ENCODE peak calls at places on chromosomes 3 and 15, in eight cellular contexts. One of them, this sample, is unnamed.

GRCh38 chr3:190385835-190386688 is 1.9 kb upstream of the CLDN16 start:
- DNase-seq in gastrocnemius medialis: no peak
- DNase-seq in IMR-90: peak; percentile 98
- DNase-seq in transverse colon: no peak
- DNase-seq in neural progenitor cell: no peak
- DNase-seq in Karpas-422: no peak
- DNase-seq in dorsolateral prefrontal cortex: no peak
- DNase-seq in esophagus muscularis mucosa: no peak
- DNase-seq in this sample: no peak

GRCh38 chr3:126549861-126550487 is 8.8 kb downstream of the C3orf22 start:
- DNase-seq in gastrocnemius medialis: no peak
- DNase-seq in IMR-90: no peak
- DNase-seq in transverse colon: peak; percentile 2
- DNase-seq in neural progenitor cell: no peak
- DNase-seq in Karpas-422: no peak
- DNase-seq in dorsolateral prefrontal cortex: peak; percentile 32
- DNase-seq in esophagus muscularis mucosa: no peak
- DNase-seq in this sample: no peak

GRCh38 chr15:55868707-55869106 is 124.7 kb downstream of the NEDD4 start:
- DNase-seq in gastrocnemius medialis: no peak
- DNase-seq in IMR-90: peak; percentile 35
- DNase-seq in transverse colon: no peak
- DNase-seq in neural progenitor cell: no peak
- DNase-seq in Karpas-422: no peak
- DNase-seq in dorsolateral prefrontal cortex: no peak
- DNase-seq in esophagus muscularis mucosa: no peak
- DNase-seq in this sample: no peak

GRCh38 chr3:143897558-143898305 is 49.5 kb upstream of the SLC9A9 start:
- DNase-seq in gastrocnemius medialis: no peak
- DNase-seq in IMR-90: peak; percentile 49
- DNase-seq in transverse colon: no peak
- DNase-seq in neural progenitor cell: peak; percentile 47
- DNase-seq in Karpas-422: no peak
- DNase-seq in dorsolateral prefrontal cortex: no peak
- DNase-seq in esophagus muscularis mucosa: no peak
- DNase-seq in this sample: no peak

GRCh38 chr3:11846281-11847034 is at the start of gene TAMM41:
- DNase-seq in gastrocnemius medialis: peak; percentile 87
- DNase-seq in IMR-90: peak; percentile 87
- DNase-seq in transverse colon: peak; percentile 93
- DNase-seq in neural progenitor cell: peak; percentile 92
- DNase-seq in Karpas-422: peak; percentile 96
- DNase-seq in dorsolateral prefrontal cortex: peak; percentile 94
- DNase-seq in esophagus muscularis mucosa: peak; percentile 96
- DNase-seq in this sample: peak; percentile 86

GRCh38 chr3:18153571-18154173 is 271.5 kb downstream of the SATB1 start:
- DNase-seq in gastrocnemius medialis: no peak
- DNase-seq in IMR-90: peak; percentile 69
- DNase-seq in transverse colon: no peak
- DNase-seq in neural progenitor cell: peak; percentile 29
- DNase-seq in Karpas-422: no peak
- DNase-seq in dorsolateral prefrontal cortex: no peak
- DNase-seq in esophagus muscularis mucosa: no peak
- DNase-seq in this sample: no peak

GRCh38 chr15:29126208-29126536 is 143.4 kb downstream of the NSMCE3 start:
- DNase-seq in gastrocnemius medialis: no peak
- DNase-seq in IMR-90: no peak
- DNase-seq in transverse colon: no peak
- DNase-seq in neural progenitor cell: no peak
- DNase-seq in Karpas-422: no peak
- DNase-seq in dorsolateral prefrontal cortex: no peak
- DNase-seq in esophagus muscularis mucosa: no peak
- DNase-seq in this sample: no peak

GRCh38 chr3:170128259-170128976 is 53.1 kb downstream of the PHC3 start:
- DNase-seq in gastrocnemius medialis: no peak
- DNase-seq in IMR-90: no peak
- DNase-seq in transverse colon: peak; percentile 48
- DNase-seq in neural progenitor cell: no peak
- DNase-seq in Karpas-422: peak; percentile 69
- DNase-seq in dorsolateral prefrontal cortex: no peak
- DNase-seq in esophagus muscularis mucosa: no peak
- DNase-seq in this sample: no peak

GRCh38 chr3:50336452-50337174 is 4.0 kb downstream of the RASSF1 start:
- DNase-seq in gastrocnemius medialis: no peak
- DNase-seq in IMR-90: peak; percentile 28
- DNase-seq in transverse colon: no peak
- DNase-seq in neural progenitor cell: peak; percentile 37
- DNase-seq in Karpas-422: no peak
- DNase-seq in dorsolateral prefrontal cortex: no peak
- DNase-seq in esophagus muscularis mucosa: no peak
- DNase-seq in this sample: no peak

GRCh38 chr15:99305761-99306505 is 54.7 kb downstream of the LRRC28 start:
- DNase-seq in gastrocnemius medialis: peak; percentile 84
- DNase-seq in IMR-90: peak; percentile 87
- DNase-seq in transverse colon: peak; percentile 11
- DNase-seq in neural progenitor cell: peak; percentile 58
- DNase-seq in Karpas-422: no peak
- DNase-seq in dorsolateral prefrontal cortex: no peak
- DNase-seq in esophagus muscularis mucosa: no peak
- DNase-seq in this sample: peak; percentile 68

GRCh38 chr3:172666181-172666872 is 44.5 kb downstream of the NCEH1 start:
- DNase-seq in gastrocnemius medialis: no peak
- DNase-seq in IMR-90: no peak
- DNase-seq in transverse colon: no peak
- DNase-seq in neural progenitor cell: no peak
- DNase-seq in Karpas-422: peak; percentile 43
- DNase-seq in dorsolateral prefrontal cortex: no peak
- DNase-seq in esophagus muscularis mucosa: peak; percentile 81
- DNase-seq in this sample: no peak

GRCh38 chr3:194323785-194324735 is 27.1 kb downstream of the CPN2 start:
- DNase-seq in gastrocnemius medialis: peak; percentile 89
- DNase-seq in IMR-90: peak; percentile 48
- DNase-seq in transverse colon: peak; percentile 63
- DNase-seq in neural progenitor cell: peak; percentile 40
- DNase-seq in Karpas-422: no peak
- DNase-seq in dorsolateral prefrontal cortex: no peak
- DNase-seq in esophagus muscularis mucosa: peak; percentile 93
- DNase-seq in this sample: no peak

DNA sequence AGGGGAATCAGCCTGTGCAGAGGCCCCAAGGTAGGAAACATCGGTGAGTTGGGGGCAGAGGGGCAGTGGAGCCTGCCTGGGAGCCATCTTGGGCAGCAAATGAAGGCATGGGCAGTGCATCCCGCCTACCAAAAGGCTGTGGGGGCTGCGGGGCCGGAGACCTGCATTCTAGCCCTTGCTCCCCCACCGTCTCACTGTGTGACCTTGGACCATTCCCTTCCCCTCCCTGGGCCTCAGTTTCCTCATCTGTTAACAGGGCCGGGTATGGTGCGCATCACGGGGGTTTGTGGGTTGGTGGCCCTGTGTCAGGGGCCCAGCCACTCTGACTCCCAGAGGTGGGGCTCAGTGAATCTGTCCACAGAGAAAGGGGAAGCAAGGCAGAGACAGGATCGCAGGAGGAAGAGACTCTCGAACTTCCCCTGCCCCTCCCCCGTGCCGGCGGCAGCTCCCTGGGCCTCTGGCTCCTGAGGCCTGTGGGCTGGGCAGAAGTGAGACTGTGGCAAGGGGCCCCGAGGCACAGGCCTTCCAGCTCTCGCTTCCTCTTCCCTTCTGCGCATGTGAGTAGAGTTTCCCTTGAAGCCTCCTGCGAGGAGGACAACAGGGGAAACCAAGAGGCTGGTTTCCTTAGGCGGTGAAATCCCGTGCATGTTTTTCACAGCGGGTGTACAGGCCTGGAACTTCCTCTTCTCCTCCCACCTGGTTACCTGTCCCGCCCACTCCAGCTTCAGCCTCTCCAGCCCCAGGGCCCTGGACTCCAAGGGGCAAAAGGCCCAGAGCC is 42.9 kb downstream of the IDH2 start:
- DNase-seq in gastrocnemius medialis: peak; percentile 39
- DNase-seq in IMR-90: no peak
- DNase-seq in transverse colon: peak; percentile 88
- DNase-seq in neural progenitor cell: no peak
- DNase-seq in Karpas-422: peak; percentile 97
- DNase-seq in dorsolateral prefrontal cortex: no peak
- DNase-seq in esophagus muscularis mucosa: no peak
- DNase-seq in this sample: no peak
- H3K27ac ChIP-seq in gastrocnemius medialis: no peak overlapping the region
- H3K27ac ChIP-seq in IMR-90: no peak overlapping the region
- H3K27ac ChIP-seq in transverse colon: peak overlapping the region; percentile 80
- H3K27ac ChIP-seq in neural progenitor cell: peak overlapping the region; percentile 25
- H3K27ac ChIP-seq in Karpas-422: peak overlapping the region; percentile 92
- H3K27ac ChIP-seq in dorsolateral prefrontal cortex: peak overlapping the region; percentile 37
- H3K27ac ChIP-seq in esophagus muscularis mucosa: peak overlapping the region; percentile 63
- H3K27ac ChIP-seq in this sample: no peak overlapping the region

GRCh38 chr3:184811999-184812844 is at the start of gene VPS8:
- DNase-seq in gastrocnemius medialis: peak; percentile 92
- DNase-seq in IMR-90: peak; percentile 93
- DNase-seq in transverse colon: peak; percentile 97
- DNase-seq in neural progenitor cell: peak; percentile 96
- DNase-seq in Karpas-422: peak; percentile 100
- DNase-seq in dorsolateral prefrontal cortex: peak; percentile 96
- DNase-seq in esophagus muscularis mucosa: peak; percentile 98
- DNase-seq in this sample: peak; percentile 96

GRCh38 chr3:184814214-184814613 is 2.2 kb downstream of the VPS8 start:
- DNase-seq in gastrocnemius medialis: no peak
- DNase-seq in IMR-90: peak; percentile 63
- DNase-seq in transverse colon: no peak
- DNase-seq in neural progenitor cell: no peak
- DNase-seq in Karpas-422: peak; percentile 72
- DNase-seq in dorsolateral prefrontal cortex: no peak
- DNase-seq in esophagus muscularis mucosa: peak; percentile 37
- DNase-seq in this sample: no peak

GRCh38 chr3:184811663-184811998 is 335 bp upstream of the VPS8 start:
- DNase-seq in gastrocnemius medialis: no peak
- DNase-seq in IMR-90: no peak
- DNase-seq in transverse colon: no peak
- DNase-seq in neural progenitor cell: no peak
- DNase-seq in Karpas-422: no peak
- DNase-seq in dorsolateral prefrontal cortex: no peak
- DNase-seq in esophagus muscularis mucosa: no peak
- DNase-seq in this sample: no peak

GRCh38 chr3:184812845-184813157 is 835 bp downstream of the VPS8 start:
- DNase-seq in gastrocnemius medialis: no peak
- DNase-seq in IMR-90: no peak
- DNase-seq in transverse colon: no peak
- DNase-seq in neural progenitor cell: no peak
- DNase-seq in Karpas-422: no peak
- DNase-seq in dorsolateral prefrontal cortex: no peak
- DNase-seq in esophagus muscularis mucosa: no peak
- DNase-seq in this sample: no peak

DNA sequence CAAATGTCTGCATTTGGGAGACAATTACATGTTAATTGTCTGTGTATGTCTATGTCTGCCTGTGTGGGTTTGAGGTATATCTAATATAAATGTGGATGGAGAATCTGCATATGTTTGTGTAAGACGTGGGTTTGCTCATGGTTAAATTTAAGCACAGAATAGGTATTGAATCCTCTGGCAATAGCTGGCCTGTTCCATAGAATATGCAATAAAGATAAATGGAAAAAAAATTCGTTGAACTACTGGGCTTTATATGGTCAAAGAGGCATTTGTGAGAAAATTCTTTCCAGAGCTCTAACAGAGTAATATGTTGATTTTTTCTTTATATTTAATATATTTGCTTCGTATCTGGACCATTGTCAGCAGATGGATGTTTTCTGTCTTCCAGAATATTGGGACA is 1.4 kb downstream of the VPS8 start:
- DNase-seq in gastrocnemius medialis: no peak
- DNase-seq in IMR-90: no peak
- DNase-seq in transverse colon: no peak
- DNase-seq in neural progenitor cell: no peak
- DNase-seq in Karpas-422: no peak
- DNase-seq in dorsolateral prefrontal cortex: no peak
- DNase-seq in esophagus muscularis mucosa: no peak
- DNase-seq in this sample: no peak
- H3K4me3 ChIP-seq in gastrocnemius medialis: peak overlapping the region; percentile 78
- H3K4me3 ChIP-seq in IMR-90: no peak overlapping the region
- H3K4me3 ChIP-seq in transverse colon: no peak overlapping the region
- H3K4me3 ChIP-seq in neural progenitor cell: peak overlapping the region; percentile 74
- H3K4me3 ChIP-seq in Karpas-422: peak overlapping the region; percentile 84
- H3K4me3 ChIP-seq in dorsolateral prefrontal cortex: peak overlapping the region; percentile 86
- H3K4me3 ChIP-seq in esophagus muscularis mucosa: peak overlapping the region; percentile 87
- H3K4me3 ChIP-seq in this sample: no peak overlapping the region

GRCh38 chr15:32870240-32871033 is 152.6 kb downstream of the GREM1 start:
- DNase-seq in gastrocnemius medialis: no peak
- DNase-seq in IMR-90: peak; percentile 100
- DNase-seq in transverse colon: peak; percentile 29
- DNase-seq in neural progenitor cell: no peak
- DNase-seq in Karpas-422: peak; percentile 86
- DNase-seq in dorsolateral prefrontal cortex: no peak
- DNase-seq in esophagus muscularis mucosa: no peak
- DNase-seq in this sample: no peak
- H3K27ac ChIP-seq in gastrocnemius medialis: no peak overlapping the region
- H3K27ac ChIP-seq in IMR-90: peak overlapping the region; percentile 100
- H3K27ac ChIP-seq in transverse colon: no peak overlapping the region
- H3K27ac ChIP-seq in neural progenitor cell: no peak overlapping the region
- H3K27ac ChIP-seq in Karpas-422: no peak overlapping the region
- H3K27ac ChIP-seq in dorsolateral prefrontal cortex: no peak overlapping the region
- H3K27ac ChIP-seq in esophagus muscularis mucosa: peak overlapping the region; percentile 84
- H3K27ac ChIP-seq in this sample: no peak overlapping the region

GRCh38 chr3:57855943-57856342 is 99.8 kb downstream of the SLMAP start:
- DNase-seq in gastrocnemius medialis: no peak
- DNase-seq in IMR-90: peak; percentile 39
- DNase-seq in transverse colon: no peak
- DNase-seq in neural progenitor cell: no peak
- DNase-seq in Karpas-422: no peak
- DNase-seq in dorsolateral prefrontal cortex: no peak
- DNase-seq in esophagus muscularis mucosa: no peak
- DNase-seq in this sample: no peak

GRCh38 chr3:57855281-57855680 is 99.2 kb downstream of the SLMAP start:
- DNase-seq in gastrocnemius medialis: no peak
- DNase-seq in IMR-90: peak; percentile 86
- DNase-seq in transverse colon: no peak
- DNase-seq in neural progenitor cell: no peak
- DNase-seq in Karpas-422: no peak
- DNase-seq in dorsolateral prefrontal cortex: no peak
- DNase-seq in esophagus muscularis mucosa: no peak
- DNase-seq in this sample: no peak

GRCh38 chr3:57856675-57857074 is 100.6 kb downstream of the SLMAP start:
- DNase-seq in gastrocnemius medialis: no peak
- DNase-seq in IMR-90: peak; percentile 44
- DNase-seq in transverse colon: no peak
- DNase-seq in neural progenitor cell: no peak
- DNase-seq in Karpas-422: peak; percentile 48
- DNase-seq in dorsolateral prefrontal cortex: no peak
- DNase-seq in esophagus muscularis mucosa: no peak
- DNase-seq in this sample: no peak

GRCh38 chr3:57851304-57851703 is 95.2 kb downstream of the SLMAP start:
- DNase-seq in gastrocnemius medialis: no peak
- DNase-seq in IMR-90: no peak
- DNase-seq in transverse colon: no peak
- DNase-seq in neural progenitor cell: no peak
- DNase-seq in Karpas-422: no peak
- DNase-seq in dorsolateral prefrontal cortex: no peak
- DNase-seq in esophagus muscularis mucosa: no peak
- DNase-seq in this sample: no peak

DNA sequence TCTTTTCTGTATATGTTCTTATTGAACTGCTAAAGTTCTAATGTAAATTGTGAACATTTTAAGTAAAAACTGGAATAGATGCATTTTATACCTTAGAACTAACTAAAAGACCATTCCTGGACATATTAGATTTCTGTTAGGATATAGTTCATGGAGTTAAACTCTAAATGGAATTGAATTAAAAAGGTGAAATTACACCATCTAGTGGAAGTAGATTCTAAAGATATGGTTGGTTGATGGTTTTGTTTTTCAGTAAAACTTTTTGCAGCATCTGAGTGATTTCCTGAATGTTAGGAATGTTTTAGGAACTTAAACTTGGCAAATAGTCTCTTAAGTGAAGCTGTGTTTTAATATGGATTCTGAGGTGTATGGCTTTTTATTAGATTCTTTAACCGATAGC is 96.8 kb downstream of the SLMAP start:
- DNase-seq in gastrocnemius medialis: no peak
- DNase-seq in IMR-90: peak; percentile 55
- DNase-seq in transverse colon: no peak
- DNase-seq in neural progenitor cell: no peak
- DNase-seq in Karpas-422: no peak
- DNase-seq in dorsolateral prefrontal cortex: no peak
- DNase-seq in esophagus muscularis mucosa: no peak
- DNase-seq in this sample: no peak
- H3K4me3 ChIP-seq in gastrocnemius medialis: no peak overlapping the region
- H3K4me3 ChIP-seq in IMR-90: no peak overlapping the region
- H3K4me3 ChIP-seq in transverse colon: no peak overlapping the region
- H3K4me3 ChIP-seq in neural progenitor cell: no peak overlapping the region
- H3K4me3 ChIP-seq in Karpas-422: no peak overlapping the region
- H3K4me3 ChIP-seq in dorsolateral prefrontal cortex: no peak overlapping the region
- H3K4me3 ChIP-seq in esophagus muscularis mucosa: no peak overlapping the region
- H3K4me3 ChIP-seq in this sample: no peak overlapping the region